ENCODE peak calls at places on chromosomes 1 and 21, in four cellular contexts. P is K562, L is GM12878, C is HepG2. Z is an unnamed sample.

GRCh38 chr1:85581138-85581801 is 709 bp downstream of the CCN1 start:
- DNase-seq in P (peak), L (no peak), C (peak), Z (peak)

GRCh38 chr1:75233302-75233929 is 99.2 kb downstream of the LHX8 start:
- DNase-seq in P (peak), L (peak), C (peak), Z (peak)

GRCh38 chr1:90964444-90965035 is 57.3 kb downstream of the ZNF644 start:
- DNase-seq in P (no peak), L (no peak), C (peak), Z (no peak)

GRCh38 chr1:227317541-227318002 is 720 bp downstream of the CDC42BPA start:
- DNase-seq in P (peak), L (no peak), C (peak), Z (peak)

GRCh38 chr1:17516303-17517214 is 22.9 kb upstream of the ARHGEF10L start:
- DNase-seq in P (no peak), L (no peak), C (peak), Z (no peak)

GRCh38 chr1:206685256-206685748 is 597 bp downstream of the MAPKAPK2 start:
- DNase-seq in P (peak), L (no peak), C (no peak), Z (peak)

GRCh38 chr1:108075055-108075454 is 110.1 kb upstream of the VAV3 start:
- DNase-seq in P (no peak), L (peak), C (no peak), Z (no peak)

GRCh38 chr1:168728452-168729404 is at the start of gene DPT:
- DNase-seq in P (no peak), L (no peak), C (no peak), Z (no peak)

GRCh38 chr1:183956559-183957188 is 80.9 kb downstream of the COLGALT2 start:
- DNase-seq in P (no peak), L (peak), C (no peak), Z (no peak)

GRCh38 chr1:226078336-226078735 is 15.8 kb downstream of the H3-3A start:
- DNase-seq in P (no peak), L (no peak), C (no peak), Z (no peak)

GRCh38 chr1:8314346-8315280 is 3.3 kb upstream of the SLC45A1 start:
- DNase-seq in P (peak), L (peak), C (peak), Z (peak)

GRCh38 chr1:43427524-43427923 is 26.2 kb downstream of the HYI start:
- DNase-seq in P (no peak), L (no peak), C (no peak), Z (no peak)
- TF ChIP-seq TARDBP in P (no peak), L (no peak), C (no peak), Z (no peak)

DNA sequence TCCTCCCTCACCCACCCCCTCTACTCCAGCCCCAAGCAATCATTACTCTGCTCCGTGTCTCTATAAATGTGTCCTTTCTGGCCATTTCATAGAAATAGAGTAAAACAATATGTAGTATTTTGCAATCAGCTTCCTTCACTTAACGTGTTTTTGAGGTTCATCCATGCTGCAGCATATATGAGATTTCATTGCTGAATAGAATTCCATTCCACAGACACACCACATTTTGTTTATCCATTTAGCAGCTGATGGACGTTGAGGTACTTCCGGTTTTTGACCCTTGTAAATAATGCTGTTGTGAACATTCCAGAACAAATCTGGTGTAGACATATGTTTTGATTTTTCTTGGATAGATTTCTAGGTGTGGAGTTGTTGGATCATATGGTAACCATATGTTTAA is 30.7 kb downstream of the ADAM30 start:
- DNase-seq in P (no peak), L (no peak), C (no peak), Z (no peak)
- TF ChIP-seq FOXM1 in P (no peak), L (no peak), C (no peak), Z (no peak)

DNA sequence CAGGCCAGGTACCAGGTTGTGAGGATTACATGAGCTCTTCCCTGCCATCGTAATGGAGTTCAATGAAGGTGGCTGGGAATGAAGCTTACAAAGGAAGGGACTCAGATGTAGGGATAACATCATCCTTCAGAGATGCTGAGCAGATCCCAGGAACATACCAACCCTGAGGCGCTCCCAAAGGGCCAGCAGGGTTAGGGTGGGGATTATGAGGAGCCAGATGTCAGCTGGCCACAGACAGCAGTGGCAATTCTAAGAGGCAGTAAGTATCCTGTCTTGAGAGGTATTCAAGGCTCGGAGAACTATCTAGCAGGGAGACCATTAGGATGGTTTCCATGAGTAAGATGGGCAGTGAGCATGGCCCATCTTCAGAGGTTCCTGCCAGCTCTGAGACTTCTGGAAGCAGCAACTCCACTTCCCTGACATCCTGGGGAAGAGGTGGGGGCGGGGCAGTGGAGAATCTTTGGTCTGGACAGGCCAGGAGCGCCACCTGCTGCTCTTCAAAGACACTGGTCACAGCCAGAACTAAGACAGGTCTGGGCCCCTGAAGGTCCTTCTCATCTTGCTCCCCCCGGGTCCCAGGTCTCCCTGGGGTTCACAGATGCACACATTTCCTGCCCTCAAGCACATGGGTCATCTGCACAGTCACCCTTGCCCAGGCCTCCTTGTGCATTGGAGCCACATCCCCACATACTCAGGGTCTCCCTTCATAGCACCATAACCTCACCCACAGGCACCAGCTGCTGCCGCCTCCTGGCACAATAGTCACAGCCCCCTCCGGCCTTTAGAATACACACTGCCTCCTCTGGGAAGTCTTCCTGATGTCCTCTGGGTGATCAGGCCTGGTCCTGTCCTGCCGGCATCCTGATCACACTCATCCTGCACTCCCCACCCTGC is 2.8 kb upstream of the SDC3 start:
- DNase-seq in P (peak), L (no peak), C (peak), Z (peak)
- TF ChIP-seq TARDBP in P (no peak), L (no peak), C (no peak), Z (no peak)

DNA sequence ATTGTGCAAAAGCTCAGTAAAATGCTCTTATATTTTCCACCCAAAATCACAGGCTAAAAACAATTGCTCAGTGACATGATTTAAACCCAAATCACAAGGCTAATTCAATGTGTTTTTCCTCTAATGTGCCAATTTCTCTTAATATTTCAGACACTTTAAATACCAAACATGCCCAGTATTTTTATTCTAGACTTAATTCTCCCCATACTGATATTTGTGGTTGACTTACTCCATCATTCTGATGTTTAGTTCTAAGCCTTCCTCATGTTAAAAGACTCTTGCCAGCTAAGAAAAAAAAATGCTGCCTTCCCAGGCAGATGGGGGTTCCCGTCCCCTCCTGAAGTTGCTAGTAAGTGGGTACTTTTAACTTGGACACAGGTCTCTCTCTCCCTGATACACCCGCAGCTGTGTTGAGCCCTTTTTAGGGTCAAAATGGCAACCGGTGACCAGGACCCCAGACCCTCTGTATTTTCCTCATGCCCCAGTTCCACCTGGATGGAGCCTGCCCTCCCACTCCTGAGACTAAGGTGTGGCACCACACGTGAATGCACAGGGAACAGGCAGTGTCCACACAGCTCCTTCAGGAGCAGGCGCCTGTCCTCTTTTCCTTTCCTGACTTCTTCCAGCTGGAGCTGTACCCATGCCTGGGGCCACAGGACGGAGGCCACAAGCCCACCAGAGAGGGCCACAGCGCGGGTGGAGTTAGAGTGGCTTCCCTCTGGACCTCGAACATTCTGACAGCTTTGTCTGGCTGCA is 118.9 kb downstream of the RIPK4 start:
- DNase-seq in P (no peak), L (no peak), C (no peak), Z (no peak)
- TF ChIP-seq FOXM1 in P (no peak), L (no peak), C (no peak), Z (no peak)

DNA sequence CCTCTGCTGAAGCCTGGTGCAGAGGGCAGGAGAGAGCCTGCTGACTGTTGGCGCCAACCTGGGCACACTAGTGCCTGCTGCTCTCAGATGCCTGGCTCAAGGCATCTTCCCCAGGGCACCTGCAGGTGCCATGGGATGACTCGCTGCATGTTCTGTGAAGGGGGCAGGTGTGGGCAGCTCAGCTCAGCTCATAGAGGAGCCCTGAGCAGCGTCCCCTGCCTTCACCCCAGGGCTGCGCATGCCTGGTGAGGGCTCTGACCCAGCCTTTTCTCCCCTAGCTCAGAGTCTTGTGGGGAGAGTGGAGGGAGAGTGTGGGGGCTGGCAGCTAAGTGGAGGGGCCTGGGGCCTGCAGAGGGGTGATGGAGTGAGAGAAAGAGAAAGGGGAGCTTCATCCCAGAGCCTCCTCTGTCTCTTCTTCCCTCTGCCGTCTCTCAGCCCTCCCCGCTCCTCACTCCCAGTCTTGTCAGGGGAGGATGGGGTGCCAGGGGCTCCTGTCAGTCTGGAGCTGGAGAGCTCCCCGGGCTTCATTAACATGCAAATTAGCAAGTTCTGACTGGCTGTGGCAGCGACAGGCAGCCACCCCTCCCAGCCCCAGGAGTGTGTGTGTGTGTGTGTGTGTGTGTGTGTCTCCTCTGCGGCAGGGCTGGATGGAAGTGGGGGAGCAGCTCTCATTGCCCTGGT is 33.8 kb downstream of the FOXO6 start:
- DNase-seq in P (peak), L (no peak), C (no peak), Z (no peak)
- TF ChIP-seq TARDBP in P (no peak), L (no peak), C (no peak), Z (no peak)

GRCh38 chr1:232011961-232012360 is 385.4 kb downstream of the DISC1 start:
- DNase-seq in P (no peak), L (no peak), C (no peak), Z (no peak)
- TF ChIP-seq FOXM1 in P (no peak), L (no peak), C (no peak), Z (no peak)

GRCh38 chr21:31283025-31283424 is 61.0 kb downstream of the TIAM1 start:
- DNase-seq in P (no peak), L (no peak), C (no peak), Z (no peak)

GRCh38 chr21:31282095-31282709 is 61.9 kb downstream of the TIAM1 start:
- DNase-seq in P (peak), L (no peak), C (no peak), Z (no peak)

GRCh38 chr21:31281561-31281960 is 62.5 kb downstream of the TIAM1 start:
- DNase-seq in P (no peak), L (no peak), C (no peak), Z (no peak)

GRCh38 chr21:31288191-31288590 is 55.9 kb downstream of the TIAM1 start:
- DNase-seq in P (no peak), L (no peak), C (no peak), Z (no peak)

DNA sequence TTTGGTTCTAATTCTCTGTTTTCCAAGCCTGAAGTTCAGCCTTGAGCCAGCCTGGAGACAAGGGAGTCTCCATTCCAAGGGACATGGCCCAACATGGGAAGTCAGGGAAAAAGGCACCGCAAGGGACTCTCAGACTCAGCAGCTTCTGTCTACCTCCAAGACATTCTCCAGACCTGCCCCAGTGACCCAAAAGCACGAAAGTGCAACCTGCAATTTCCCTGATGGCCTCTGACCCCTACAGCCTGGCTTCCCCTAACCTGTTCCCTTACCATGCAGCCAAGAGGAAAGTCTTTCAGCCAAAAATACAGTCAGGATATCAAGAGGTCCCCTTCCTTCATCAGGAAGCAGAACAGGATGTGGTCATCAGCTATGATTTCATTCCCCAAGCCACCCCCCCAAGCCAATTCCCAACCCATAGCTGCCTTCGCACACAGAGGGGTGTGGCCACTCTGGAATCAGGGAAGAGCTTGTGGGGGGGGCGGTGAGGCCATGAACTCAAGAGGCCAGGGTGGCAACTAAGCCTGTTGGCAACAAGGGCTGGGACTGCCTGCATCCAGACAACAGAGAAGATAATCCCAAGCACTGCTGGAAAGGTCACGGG is 59.2 kb downstream of the TIAM1 start:
- DNase-seq in P (no peak), L (no peak), C (no peak), Z (no peak)
- TF ChIP-seq TARDBP in P (no peak), L (no peak), C (no peak), Z (no peak)

DNA sequence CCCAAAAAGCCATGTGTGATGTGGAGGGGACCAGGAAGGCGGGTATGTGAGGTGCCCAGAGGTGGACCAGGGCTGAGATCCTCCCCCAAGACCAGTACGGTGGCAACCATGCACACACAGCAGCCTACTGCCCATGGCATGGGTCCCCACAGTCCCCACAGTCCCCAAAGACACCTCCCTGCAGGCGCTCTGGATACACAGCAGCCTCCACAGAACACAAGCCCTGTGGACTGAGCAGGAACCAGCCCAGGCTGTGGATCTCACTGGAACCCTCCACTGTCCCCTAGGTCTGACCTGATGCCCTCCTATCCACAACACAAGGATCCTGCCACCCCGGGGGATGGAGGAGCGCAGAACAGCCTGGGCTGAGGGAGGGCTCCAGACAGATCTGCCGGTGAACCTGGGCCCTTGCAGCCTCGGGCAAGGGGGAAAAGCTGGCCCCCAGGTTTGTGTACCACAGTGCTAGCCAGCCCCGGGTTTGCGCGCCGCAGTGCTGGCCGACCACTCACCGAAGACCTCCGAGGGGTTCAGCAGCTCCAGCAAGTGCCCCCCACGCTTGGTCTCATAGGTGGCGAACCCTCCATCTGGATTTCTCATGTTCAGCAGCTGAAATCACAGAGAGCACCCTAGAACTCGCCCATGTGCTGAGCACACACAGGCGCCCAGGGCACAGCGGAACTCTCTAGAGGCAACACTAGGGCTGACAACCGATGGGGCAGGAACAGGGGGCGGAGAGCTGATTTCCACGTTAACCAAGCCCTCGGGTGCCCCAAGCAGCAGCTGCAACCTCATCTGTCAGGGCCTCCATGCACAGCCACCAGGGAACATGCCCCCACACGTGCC is 22.1 kb upstream of the SPATC1L start:
- DNase-seq in P (no peak), L (no peak), C (no peak), Z (no peak)
- TF ChIP-seq FOXM1 in P (no peak), L (no peak), C (no peak), Z (no peak)